ENCODE peak calls at places on chromosome 20, in six cellular contexts. V is T follicular helper cell, H is NCI-H1930, C is fibroblast of mammary gland, J is adrenal gland, D is amniotic stem cell. R is an unnamed sample.

GRCh38 chr20:56017560-56017959 is 12.2 kb upstream of the CBLN4 start:
- DNase-seq in V (no peak), H (no peak), C (no peak), J (no peak), D (no peak), R (no peak)

GRCh38 chr20:34683667-34684066 is 6.8 kb upstream of the PIGU start:
- DNase-seq in V (no peak), H (no peak), C (no peak), J (no peak), D (no peak), R (no peak)

GRCh38 chr20:37969949-37970855 is 63.1 kb downstream of the TTI1 start:
- DNase-seq in V (no peak), H (no peak), C (peak), J (peak), D (no peak), R (no peak)

GRCh38 chr20:32484221-32485125 is 100.7 kb downstream of the NOL4L start:
- DNase-seq in V (no peak), H (peak), C (no peak), J (peak), D (no peak), R (no peak)

GRCh38 chr20:17562804-17563305 is 7.0 kb upstream of the DSTN start:
- DNase-seq in V (no peak), H (no peak), C (peak), J (no peak), D (peak), R (peak)

GRCh38 chr20:63652192-63652980 is 838 bp downstream of the STMN3 start:
- DNase-seq in V (no peak), H (peak), C (no peak), J (peak), D (no peak), R (no peak)

GRCh38 chr20:45867811-45868176 is 10.4 kb downstream of the ZSWIM3 start:
- DNase-seq in V (no peak), H (no peak), C (peak), J (no peak), D (peak), R (no peak)

GRCh38 chr20:52426856-52427255 is 235.3 kb upstream of the ZFP64 start:
- DNase-seq in V (no peak), H (no peak), C (no peak), J (no peak), D (no peak), R (no peak)

GRCh38 chr20:19583532-19584175 is 174.4 kb upstream of the RIN2 start:
- DNase-seq in V (no peak), H (peak), C (peak), J (peak), D (no peak), R (peak)

GRCh38 chr20:58374906-58375760 is 13.9 kb upstream of the VAPB start:
- DNase-seq in V (no peak), H (no peak), C (no peak), J (no peak), D (peak), R (no peak)

GRCh38 chr20:41734506-41734945 is 116.3 kb upstream of the CHD6 start:
- DNase-seq in V (peak), H (peak), C (peak), J (peak), D (no peak), R (peak)

GRCh38 chr20:22744341-22745193 is 160.2 kb upstream of the FOXA2 start:
- DNase-seq in V (no peak), H (no peak), C (no peak), J (no peak), D (no peak), R (no peak)

GRCh38 chr20:10179574-10180298 is 38.9 kb upstream of the SNAP25 start:
- DNase-seq in V (no peak), H (no peak), C (peak), J (no peak), D (no peak), R (no peak)

GRCh38 chr20:58721951-58722371 is 29.4 kb downstream of the NPEPL1 start:
- DNase-seq in V (no peak), H (no peak), C (no peak), J (peak), D (no peak), R (peak)

GRCh38 chr20:3640259-3640658 is 22.9 kb downstream of the GFRA4 start:
- DNase-seq in V (no peak), H (no peak), C (no peak), J (no peak), D (no peak), R (no peak)

GRCh38 chr20:35297153-35297552 is 4.9 kb upstream of the FAM83C start:
- DNase-seq in V (no peak), H (no peak), C (peak), J (no peak), D (no peak), R (no peak)